ENCODE peak calls at places on chromosomes 4 and X, in eight cellular contexts. One of them, this sample, is unnamed.

GRCh38 chr4:86556791-86557415 is 37.2 kb upstream of the PTPN13 start:
- DNase-seq in lung microvascular endothelial cell: no peak
- DNase-seq in NCI-H2171: no peak
- DNase-seq in HTR-8/SVneo: no peak
- DNase-seq in ovary: no peak
- DNase-seq in lower lobe of right lung: no peak
- DNase-seq in T-cell: no peak
- DNase-seq in stromal cell of bone marrow: no peak
- DNase-seq in this sample: no peak

GRCh38 chrX:12955882-12956703 is 18.8 kb upstream of the TMSB4X start:
- DNase-seq in lung microvascular endothelial cell: peak
- DNase-seq in NCI-H2171: no peak
- DNase-seq in HTR-8/SVneo: no peak
- DNase-seq in ovary: no peak
- DNase-seq in lower lobe of right lung: peak
- DNase-seq in T-cell: peak
- DNase-seq in stromal cell of bone marrow: no peak
- DNase-seq in this sample: no peak

GRCh38 chr4:83217721-83218522 is 66.7 kb downstream of the COQ2 start:
- DNase-seq in lung microvascular endothelial cell: no peak
- DNase-seq in NCI-H2171: no peak
- DNase-seq in HTR-8/SVneo: peak
- DNase-seq in ovary: no peak
- DNase-seq in lower lobe of right lung: no peak
- DNase-seq in T-cell: peak
- DNase-seq in stromal cell of bone marrow: no peak
- DNase-seq in this sample: no peak

GRCh38 chrX:149010026-149010898 is 494.8 kb downstream of the IDS start:
- DNase-seq in lung microvascular endothelial cell: no peak
- DNase-seq in NCI-H2171: no peak
- DNase-seq in HTR-8/SVneo: no peak
- DNase-seq in ovary: no peak
- DNase-seq in lower lobe of right lung: no peak
- DNase-seq in T-cell: no peak
- DNase-seq in stromal cell of bone marrow: no peak
- DNase-seq in this sample: no peak

GRCh38 chrX:154294791-154295580 is at the start of gene TEX28:
- DNase-seq in lung microvascular endothelial cell: no peak
- DNase-seq in NCI-H2171: no peak
- DNase-seq in HTR-8/SVneo: no peak
- DNase-seq in ovary: no peak
- DNase-seq in lower lobe of right lung: no peak
- DNase-seq in T-cell: no peak
- DNase-seq in stromal cell of bone marrow: no peak
- DNase-seq in this sample: no peak

GRCh38 chrX:150547511-150548115 is 20.8 kb upstream of the MTM1 start:
- DNase-seq in lung microvascular endothelial cell: peak
- DNase-seq in NCI-H2171: peak
- DNase-seq in HTR-8/SVneo: no peak
- DNase-seq in ovary: peak
- DNase-seq in lower lobe of right lung: peak
- DNase-seq in T-cell: no peak
- DNase-seq in stromal cell of bone marrow: no peak
- DNase-seq in this sample: peak

GRCh38 chr4:57090099-57090498 is 20.1 kb downstream of the IGFBP7 start:
- DNase-seq in lung microvascular endothelial cell: peak
- DNase-seq in NCI-H2171: no peak
- DNase-seq in HTR-8/SVneo: no peak
- DNase-seq in ovary: no peak
- DNase-seq in lower lobe of right lung: no peak
- DNase-seq in T-cell: no peak
- DNase-seq in stromal cell of bone marrow: no peak
- DNase-seq in this sample: no peak

GRCh38 chrX:70041993-70042392 is 7.7 kb downstream of the AWAT2 start:
- DNase-seq in lung microvascular endothelial cell: no peak
- DNase-seq in NCI-H2171: no peak
- DNase-seq in HTR-8/SVneo: no peak
- DNase-seq in ovary: no peak
- DNase-seq in lower lobe of right lung: no peak
- DNase-seq in T-cell: no peak
- DNase-seq in stromal cell of bone marrow: no peak
- DNase-seq in this sample: no peak

This sample was measured in endodermal cell.